ENCODE peak calls at places on chromosome 2, in nine cellular contexts. S is neural progenitor cell; O is kidney; G is CD8-positive, alpha-beta T cell; N is IMR-90; K is NT2/D1; C is cardiac muscle cell; E is thyroid gland; L is hepatocyte. Z is an unnamed sample.

GRCh38 chr2:157093666-157094065 is 163.8 kb upstream of the GALNT5 start:
- DNase-seq in S (no peak), O (no peak), G (no peak), N (no peak), K (no peak), C (no peak), E (no peak), L (no peak), Z (no peak)

GRCh38 chr2:184326076-184326475 is 272.3 kb upstream of the ZNF804A start:
- DNase-seq in S (no peak), O (no peak), G (no peak), N (no peak), K (no peak), C (no peak), E (no peak), L (no peak), Z (no peak)

GRCh38 chr2:16079637-16080036 is 139.3 kb downstream of the MYCN start:
- DNase-seq in S (no peak), O (no peak), G (no peak), N (no peak), K (no peak), C (no peak), E (no peak), L (no peak), Z (peak; percentile 38)

GRCh38 chr2:208129804-208130712 is at the start of gene CRYGC:
- DNase-seq in S (no peak), O (peak; percentile 20), G (no peak), N (no peak), K (no peak), C (no peak), E (no peak), L (peak; percentile 72), Z (no peak)

GRCh38 chr2:149921911-149922616 is 334.5 kb upstream of the MMADHC start:
- DNase-seq in S (no peak), O (no peak), G (no peak), N (peak; percentile 35), K (no peak), C (no peak), E (no peak), L (no peak), Z (no peak)

GRCh38 chr2:100285691-100286090 is 36.6 kb downstream of the LONRF2 start:
- DNase-seq in S (no peak), O (no peak), G (no peak), N (peak; percentile 83), K (no peak), C (peak; percentile 75), E (no peak), L (no peak), Z (no peak)

GRCh38 chr2:240919161-240919781 is 13.1 kb downstream of the CROCC2 start:
- DNase-seq in S (no peak), O (peak; percentile 68), G (no peak), N (no peak), K (no peak), C (no peak), E (no peak), L (no peak), Z (peak; percentile 6)

GRCh38 chr2:140929866-140930265 is 1201.0 kb downstream of the LRP1B start:
- DNase-seq in S (no peak), O (no peak), G (no peak), N (no peak), K (no peak), C (peak; percentile 50), E (no peak), L (no peak), Z (no peak)

GRCh38 chr2:218870984-218871344 is 9.7 kb upstream of the WNT10A start:
- DNase-seq in S (no peak), O (no peak), G (no peak), N (no peak), K (no peak), C (no peak), E (no peak), L (no peak), Z (no peak)

GRCh38 chr2:219868635-219869034 is 241.2 kb downstream of the SLC4A3 start:
- DNase-seq in S (no peak), O (no peak), G (no peak), N (no peak), K (no peak), C (no peak), E (no peak), L (no peak), Z (no peak)

GRCh38 chr2:67982956-67983355 is 79.8 kb downstream of the C1D start:
- DNase-seq in S (no peak), O (no peak), G (no peak), N (peak; percentile 14), K (no peak), C (no peak), E (no peak), L (no peak), Z (no peak)

GRCh38 chr2:7748717-7749415 is 831.7 kb downstream of the RNF144A start:
- DNase-seq in S (no peak), O (no peak), G (no peak), N (peak; percentile 3), K (no peak), C (no peak), E (no peak), L (no peak), Z (no peak)

GRCh38 chr2:43049836-43050796 is 176.3 kb downstream of the ZFP36L2 start:
- DNase-seq in S (no peak), O (peak; percentile 51), G (no peak), N (no peak), K (no peak), C (no peak), E (no peak), L (no peak), Z (no peak)

GRCh38 chr2:136225950-136226835 is 108.2 kb upstream of the CXCR4 start:
- DNase-seq in S (no peak), O (no peak), G (peak; percentile 50), N (no peak), K (no peak), C (no peak), E (no peak), L (no peak), Z (no peak)

GRCh38 chr2:181454990-181455520 is 2.1 kb upstream of the ITGA4 start:
- DNase-seq in S (no peak), O (no peak), G (no peak), N (no peak), K (no peak), C (no peak), E (no peak), L (no peak), Z (no peak)

GRCh38 chr2:69741281-69742169 is at the start of gene ANXA4:
- DNase-seq in S (peak; percentile 60), O (peak; percentile 95), G (peak; percentile 8), N (peak; percentile 74), K (no peak), C (peak; percentile 78), E (peak; percentile 91), L (peak; percentile 91), Z (peak; percentile 72)

GRCh38 chr2:69743847-69744264 is 1.9 kb downstream of the ANXA4 start:
- DNase-seq in S (no peak), O (no peak), G (no peak), N (no peak), K (no peak), C (no peak), E (no peak), L (peak; percentile 26), Z (no peak)

GRCh38 chr2:69744456-69744855 is 2.5 kb downstream of the ANXA4 start:
- DNase-seq in S (no peak), O (no peak), G (no peak), N (no peak), K (no peak), C (no peak), E (no peak), L (no peak), Z (no peak)

GRCh38 chr2:69742170-69742952 is 427 bp downstream of the ANXA4 start:
- DNase-seq in S (no peak), O (peak; percentile 71), G (no peak), N (peak; percentile 11), K (no peak), C (peak; percentile 21), E (no peak), L (no peak), Z (peak; percentile 15)
- H3K4me1 ChIP-seq in S (peaks cover 10% of the 10 kb centered on the region), O (no peaks in the 10 kb centered on the region), G (peaks cover 6% of the 10 kb centered on the region), N (peaks cover 2% of the 10 kb centered on the region), K (peaks cover 1% of the 10 kb centered on the region), C (peaks cover 31% of the 10 kb centered on the region), E (peaks cover 37% of the 10 kb centered on the region), L (peaks cover 8% of the 10 kb centered on the region), Z (peaks cover 20% of the 10 kb centered on the region)

DNA sequence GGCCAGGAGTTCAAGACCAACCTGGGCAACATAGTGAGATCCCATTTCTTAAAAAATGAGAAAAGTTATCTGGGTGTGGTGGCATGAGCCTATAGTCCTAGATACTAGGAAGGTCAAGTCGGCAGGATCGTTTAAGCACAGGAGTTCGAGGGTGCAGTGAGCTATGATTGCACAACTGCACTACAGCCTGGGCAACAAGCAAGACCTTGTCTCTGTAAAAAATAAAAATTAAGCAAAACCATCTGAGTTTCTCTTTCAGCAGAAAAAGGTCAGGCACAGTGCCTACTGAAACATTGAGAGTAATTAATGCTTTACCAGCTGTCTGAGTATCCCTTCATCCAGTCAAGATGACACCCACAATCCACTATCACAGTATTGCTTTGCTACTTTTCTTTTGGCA is 258.3 kb downstream of the MBD5 start:
- DNase-seq in S (no peak), O (no peak), G (no peak), N (no peak), K (no peak), C (no peak), E (no peak), L (no peak), Z (no peak)
- H3K4me3 ChIP-seq in S (no peak overlapping the region), O (no peak overlapping the region), G (no peak overlapping the region), N (no peak overlapping the region), K (no peak overlapping the region), C (no peak overlapping the region), E (no peak overlapping the region), L (no peak overlapping the region), Z (no peak overlapping the region)

GRCh38 chr2:45773909-45774308 is 122.4 kb downstream of the PRKCE start:
- DNase-seq in S (no peak), O (peak; percentile 60), G (no peak), N (no peak), K (no peak), C (no peak), E (no peak), L (no peak), Z (no peak)

GRCh38 chr2:45772038-45772437 is 120.6 kb downstream of the PRKCE start:
- DNase-seq in S (no peak), O (no peak), G (no peak), N (no peak), K (no peak), C (no peak), E (no peak), L (no peak), Z (no peak)

GRCh38 chr2:45771251-45771650 is 119.8 kb downstream of the PRKCE start:
- DNase-seq in S (peak; percentile 73), O (no peak), G (no peak), N (peak; percentile 51), K (no peak), C (peak; percentile 49), E (no peak), L (peak; percentile 58), Z (no peak)

GRCh38 chr2:45769786-45770576 is 118.5 kb downstream of the PRKCE start:
- DNase-seq in S (no peak), O (no peak), G (no peak), N (no peak), K (no peak), C (no peak), E (no peak), L (no peak), Z (no peak)

GRCh38 chr2:45770773-45771172 is 119.3 kb downstream of the PRKCE start:
- DNase-seq in S (no peak), O (no peak), G (no peak), N (peak; percentile 60), K (no peak), C (no peak), E (no peak), L (no peak), Z (no peak)
- H3K4me1 ChIP-seq in S (peaks cover 37% of the 10 kb centered on the region), O (no peaks in the 10 kb centered on the region), G (no peaks in the 10 kb centered on the region), N (peaks cover 8% of the 10 kb centered on the region), K (peaks cover 5% of the 10 kb centered on the region), C (peaks cover 20% of the 10 kb centered on the region), E (peaks cover 13% of the 10 kb centered on the region), L (peaks cover 18% of the 10 kb centered on the region), Z (no peaks in the 10 kb centered on the region)

GRCh38 chr2:195532255-195532627 is 124.8 kb upstream of the SLC39A10 start:
- DNase-seq in S (no peak), O (no peak), G (no peak), N (no peak), K (no peak), C (no peak), E (no peak), L (no peak), Z (no peak)
- H3K4me3 ChIP-seq in S (no peak overlapping the region), O (no peak overlapping the region), G (no peak overlapping the region), N (no peak overlapping the region), K (no peak overlapping the region), C (no peak overlapping the region), E (no peak overlapping the region), L (no peak overlapping the region), Z (no peak overlapping the region)

Z was measured in HAP-1.